ENCODE peak calls at places on chromosomes 13 and 19, in seven cellular contexts. M is GM23338, C is MM.1S, E is HCT116, U is hepatocyte, P is PC-9, F is PC-3. W is an unnamed sample.
A peak's percentile ranks its signal among the peaks of the same experiment; 100 is the strongest.

GRCh38 chr19:20233105-20233504 is 66.1 kb downstream of the ZNF486 start:
- DNase-seq in M (no peak), C (no peak), F (no peak), P (no peak), E (no peak), U (peak; percentile 51), W (no peak)

GRCh38 chr13:29429496-29429895 is 166.0 kb downstream of the SLC7A1 start:
- DNase-seq in M (no peak), U (no peak), F (no peak), P (no peak), E (no peak), C (no peak), W (peak; percentile 64)

GRCh38 chr19:39444598-39445257 is 654 bp upstream of the SUPT5H start:
- DNase-seq in C (peak; percentile 33), F (no peak), E (no peak), M (peak; percentile 44), P (no peak), U (no peak), W (peak; percentile 58)

GRCh38 chr13:48595330-48596127 is 58.2 kb upstream of the CYSLTR2 start:
- DNase-seq in E (peak; percentile 50), U (peak; percentile 82), M (peak; percentile 68), F (peak; percentile 65), C (peak; percentile 48), P (no peak), W (peak; percentile 77)

GRCh38 chr19:52527954-52528326 is 472 bp downstream of the ZNF808 start:
- DNase-seq in C (no peak), M (peak; percentile 46), F (no peak), P (no peak), E (no peak), U (peak; percentile 40), W (peak; percentile 56)

GRCh38 chr13:44108345-44108858 is 228.7 kb downstream of the LACC1 start:
- DNase-seq in F (peak; percentile 74), M (no peak), U (peak; percentile 83), E (no peak), C (no peak), P (peak; percentile 93), W (no peak)

GRCh38 chr19:48348039-48348438 is 15.7 kb downstream of the TMEM143 start:
- DNase-seq in C (no peak), M (no peak), P (no peak), E (no peak), F (no peak), U (no peak), W (no peak)

GRCh38 chr13:94559201-94559795 is 36.7 kb downstream of the TGDS start:
- DNase-seq in U (no peak), M (no peak), P (no peak), E (no peak), C (peak; percentile 75), F (no peak), W (no peak)

GRCh38 chr19:2546128-2547032 is 70.5 kb downstream of the GADD45B start:
- DNase-seq in M (peak; percentile 81), F (no peak), P (no peak), E (no peak), U (peak; percentile 80), C (no peak), W (no peak)

GRCh38 chr19:41025871-41026270 is 34.8 kb downstream of the CYP2B6 start:
- DNase-seq in E (no peak), M (peak; percentile 56), C (no peak), P (no peak), U (no peak), F (no peak), W (no peak)

GRCh38 chr19:44749994-44750393 is 1.5 kb downstream of the BCL3 start:
- DNase-seq in F (no peak), M (no peak), P (no peak), E (no peak), C (no peak), U (no peak), W (no peak)

GRCh38 chr13:52851153-52851962 is 2.9 kb upstream of the PCDH8 start:
- DNase-seq in P (no peak), F (no peak), E (no peak), M (peak; percentile 89), U (peak; percentile 71), C (peak; percentile 83), W (peak; percentile 59)

GRCh38 chr19:48308695-48309586 is 16.4 kb upstream of the EMP3 start:
- DNase-seq in P (no peak), U (peak; percentile 66), E (no peak), C (no peak), M (peak; percentile 61), F (no peak), W (no peak)

GRCh38 chr19:44745386-44745831 is 3.1 kb upstream of the BCL3 start:
- DNase-seq in U (peak; percentile 81), C (no peak), F (peak; percentile 30), E (peak; percentile 26), M (peak; percentile 52), P (no peak), W (peak; percentile 87)

GRCh38 chr19:14138576-14139265 is 2.3 kb upstream of the ASF1B start:
- DNase-seq in M (no peak), E (no peak), U (no peak), C (no peak), P (no peak), F (no peak), W (peak; percentile 39)

GRCh38 chr13:41588899-41589298 is 131.5 kb downstream of the RGCC start:
- DNase-seq in F (peak; percentile 86), U (no peak), E (peak; percentile 8), M (peak; percentile 21), C (no peak), P (peak; percentile 85), W (peak; percentile 94)

GRCh38 chr19:47229674-47230121 is 1.3 kb downstream of the BBC3 start:
- DNase-seq in C (peak; percentile 37), U (peak; percentile 39), M (no peak), F (peak; percentile 22), E (no peak), P (peak; percentile 35), W (peak; percentile 57)

GRCh38 chr13:37878496-37878895 is 8.9 kb upstream of the TRPC4 start:
- DNase-seq in U (no peak), C (no peak), E (no peak), P (no peak), M (no peak), F (no peak), W (peak; percentile 62)

GRCh38 chr19:29519146-29519545 is 6.6 kb upstream of the VSTM2B start:
- DNase-seq in F (no peak), U (no peak), M (no peak), E (no peak), P (no peak), C (no peak), W (no peak)

GRCh38 chr19:17542793-17543582 is 12.5 kb upstream of the COLGALT1 start:
- DNase-seq in P (no peak), M (no peak), E (no peak), C (no peak), F (no peak), U (no peak), W (no peak)
- H3K9me2 ChIP-seq in P (no peaks in the 10 kb centered on the region), M (no peaks in the 10 kb centered on the region), E (no peaks in the 10 kb centered on the region), C (no peaks in the 10 kb centered on the region), F (no peaks in the 10 kb centered on the region), U (no peaks in the 10 kb centered on the region), W (no peaks in the 10 kb centered on the region)

GRCh38 chr19:35034005-35034502 is 3.8 kb downstream of the SCN1B start:
- DNase-seq in C (no peak), E (no peak), M (no peak), U (no peak), P (no peak), F (no peak), W (no peak)
- H3K27ac ChIP-seq in C (no peak overlapping the region), E (no peak overlapping the region), M (no peak overlapping the region), U (no peak overlapping the region), P (no peak overlapping the region), F (no peak overlapping the region), W (no peak overlapping the region)

GRCh38 chr19:12495002-12495802 is 10.6 kb upstream of the ZNF709 start:
- DNase-seq in F (peak; percentile 85), E (no peak), M (peak; percentile 98), U (peak; percentile 95), P (peak; percentile 84), C (peak; percentile 83), W (peak; percentile 94)

GRCh38 chr19:12494260-12494860 is 9.7 kb upstream of the ZNF709 start:
- DNase-seq in F (no peak), M (no peak), E (no peak), U (no peak), P (no peak), C (no peak), W (no peak)

GRCh38 chr19:12496480-12496879 is 11.9 kb upstream of the ZNF709 start:
- DNase-seq in F (no peak), P (no peak), C (no peak), M (no peak), U (no peak), E (no peak), W (no peak)

DNA sequence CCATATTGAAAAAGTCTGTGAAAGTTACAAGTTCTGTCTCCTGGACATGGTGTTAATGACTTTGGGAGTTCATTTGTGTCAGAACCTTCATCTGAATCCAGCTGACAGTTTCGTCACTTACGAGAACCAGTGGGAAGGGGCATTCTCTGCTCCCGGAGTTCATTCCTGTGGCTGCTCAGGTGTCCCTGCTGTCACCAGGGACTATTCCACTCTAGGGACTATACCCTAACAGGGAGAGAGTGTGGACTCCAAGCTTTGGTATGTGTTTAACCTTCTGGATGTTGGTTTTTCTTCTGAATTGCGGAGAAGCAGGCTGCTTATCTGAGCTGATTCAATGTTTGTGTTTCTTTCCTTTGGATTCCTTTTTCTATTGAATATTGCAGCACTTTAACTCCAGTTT is 12.4 kb upstream of the ZNF709 start:
- DNase-seq in P (no peak), F (no peak), U (no peak), C (no peak), E (no peak), M (no peak), W (no peak)
- TF ChIP-seq EZH2 in P (no peak), F (no peak), U (no peak), C (no peak), E (no peak), M (no peak), W (no peak)

GRCh38 chr13:26914624-26915023 is 154.0 kb upstream of the GPR12 start:
- DNase-seq in E (peak; percentile 6), P (no peak), F (no peak), M (no peak), C (no peak), U (no peak), W (no peak)
- H3K9me2 ChIP-seq in E (no peaks in the 10 kb centered on the region), P (no peaks in the 10 kb centered on the region), F (no peaks in the 10 kb centered on the region), M (no peaks in the 10 kb centered on the region), C (no peaks in the 10 kb centered on the region), U (no peaks in the 10 kb centered on the region), W (no peaks in the 10 kb centered on the region)

DNA sequence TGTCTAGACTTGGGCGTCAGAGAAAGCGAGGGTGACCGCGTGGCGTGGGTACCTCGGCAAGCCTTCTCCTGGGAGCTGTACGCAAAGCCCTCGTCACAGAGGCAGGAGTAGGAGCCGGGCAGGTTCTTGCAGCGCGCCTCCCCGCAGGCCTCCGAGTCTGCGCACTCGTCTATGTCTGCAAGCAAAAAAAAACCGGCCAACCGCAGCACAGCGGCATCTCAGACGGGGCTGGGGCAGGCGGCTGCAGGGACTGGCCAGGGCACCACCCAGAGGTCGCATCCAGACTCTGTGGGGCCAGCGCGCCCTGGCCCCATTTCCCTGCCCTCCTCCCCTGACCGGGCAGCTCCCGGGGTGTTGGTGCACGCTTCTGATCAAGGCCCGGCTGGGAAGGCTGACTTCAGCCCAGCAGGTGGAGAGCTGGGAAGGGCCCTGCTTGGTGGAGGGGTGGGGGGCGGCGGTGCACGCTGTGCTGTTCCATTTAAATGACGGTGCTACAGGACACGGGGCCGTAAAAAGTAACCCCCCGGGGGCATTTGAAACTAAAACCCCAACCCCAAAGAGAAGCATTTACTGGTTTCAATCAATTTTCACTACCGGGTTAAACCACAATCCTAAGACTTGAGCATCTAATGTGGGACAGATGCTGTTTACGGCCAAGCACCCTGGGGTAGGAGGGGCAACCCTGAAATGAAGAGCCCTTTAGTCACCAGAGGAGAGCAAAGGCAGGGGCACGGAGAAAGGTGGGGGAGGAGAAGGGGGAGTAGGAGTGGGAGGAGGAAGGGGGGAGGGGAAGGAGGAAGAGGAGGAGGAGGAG is 28.2 kb downstream of the GAS6 start:
- DNase-seq in U (peak; percentile 45), F (peak; percentile 36), E (no peak), C (no peak), M (no peak), P (no peak), W (peak; percentile 91)
- H3K27ac ChIP-seq in U (no peak overlapping the region), F (no peak overlapping the region), E (peak overlapping the region; percentile 39), C (no peak overlapping the region), M (no peak overlapping the region), P (no peak overlapping the region), W (peak overlapping the region; percentile 61)

W was measured in GM23248.